ENCODE peak calls at places on chromosomes 16 and 17, in four cellular contexts. K, G, H and I are unnamed samples.
A peak's percentile ranks its signal among the peaks of the same experiment; 100 is the strongest.

GRCh38 chr16:12468552-12468951 is 335.1 kb downstream of the CPPED1 start:
- DNase-seq in G (peak; percentile 14), H (no peak), K (no peak), I (no peak)

GRCh38 chr17:6941989-6942388 is 53.9 kb upstream of the ALOX12 start:
- DNase-seq in G (no peak), K (no peak), H (no peak), I (no peak)

GRCh38 chr16:19497181-19497580 is 24.7 kb downstream of the GDE1 start:
- DNase-seq in K (no peak), G (no peak), H (no peak), I (no peak)

GRCh38 chr16:56788435-56788834 is 58.5 kb downstream of the NUP93 start:
- DNase-seq in G (no peak), H (no peak), K (no peak), I (no peak)

GRCh38 chr17:62987136-62987535 is 21.1 kb downstream of the TANC2 start:
- DNase-seq in H (no peak), K (no peak), G (peak; percentile 38), I (no peak)

GRCh38 chr16:89637379-89637778 is 20.1 kb downstream of the CHMP1A start:
- DNase-seq in H (no peak), K (no peak), G (peak; percentile 48), I (no peak)

GRCh38 chr17:58278661-58279015 is 2.1 kb downstream of the MPO start:
- DNase-seq in K (no peak), H (no peak), G (no peak), I (peak; percentile 21)

GRCh38 chr17:80083136-80083661 is 18.2 kb upstream of the GAA start:
- DNase-seq in H (no peak), G (no peak), K (no peak), I (no peak)

GRCh38 chr16:12569061-12569460 is 234.6 kb downstream of the CPPED1 start:
- DNase-seq in K (no peak), G (no peak), H (no peak), I (no peak)

GRCh38 chr17:16106161-16106891 is 106.7 kb downstream of the TTC19 start:
- DNase-seq in G (peak; percentile 10), H (peak; percentile 12), K (no peak), I (peak; percentile 77)

GRCh38 chr16:86740817-86741799 is 162.8 kb downstream of the FOXL1 start:
- DNase-seq in G (no peak), H (peak; percentile 29), K (no peak), I (peak; percentile 92)

GRCh38 chr17:62819511-62820221 is 11.6 kb upstream of the MARCHF10 start:
- DNase-seq in H (peak; percentile 78), G (no peak), K (no peak), I (peak; percentile 90)

GRCh38 chr16:4882633-4883285 is 35.5 kb downstream of the UBN1 start:
- DNase-seq in G (no peak), K (no peak), H (no peak), I (no peak)

GRCh38 chr16:30473231-30474061 is 904 bp downstream of the ITGAL start:
- DNase-seq in K (no peak), G (no peak), H (no peak), I (no peak)

GRCh38 chr17:68491381-68491849 is 20.8 kb upstream of the PRKAR1A start:
- DNase-seq in G (no peak), H (no peak), K (no peak), I (no peak)

GRCh38 chr17:59105852-59106462 is 723 bp downstream of the TRIM37 start:
- DNase-seq in K (no peak), H (peak; percentile 34), G (no peak), I (peak; percentile 53)

GRCh38 chr17:19374136-19374535 is 4.2 kb upstream of the MAPK7 start:
- DNase-seq in K (no peak), G (no peak), H (no peak), I (no peak)

GRCh38 chr16:31453255-31454204 is 5.8 kb upstream of the ARMC5 start:
- DNase-seq in H (peak; percentile 75), K (no peak), G (peak; percentile 63), I (no peak)

GRCh38 chr16:19595043-19595767 is 39.7 kb downstream of the VPS35L start:
- DNase-seq in G (no peak), K (no peak), H (no peak), I (peak; percentile 89)

GRCh38 chr17:4049546-4049945 is 85.3 kb upstream of the ATP2A3 start:
- DNase-seq in K (no peak), G (no peak), H (no peak), I (no peak)

GRCh38 chr16:17364319-17365210 is 106.2 kb downstream of the XYLT1 start:
- DNase-seq in G (no peak), H (no peak), K (no peak), I (no peak)

GRCh38 chr16:89721644-89722391 is 481 bp downstream of the ZNF276 start:
- DNase-seq in G (no peak), K (no peak), H (no peak), I (peak; percentile 70)

GRCh38 chr16:69532761-69533459 is 32.9 kb upstream of the NFAT5 start:
- DNase-seq in G (no peak), K (no peak), H (no peak), I (no peak)

GRCh38 chr16:528111-529011 is 849 bp downstream of the CAPN15 start:
- DNase-seq in G (peak; percentile 60), K (no peak), H (no peak), I (peak; percentile 54)

GRCh38 chr17:73343739-73344454 is 32.1 kb upstream of the CDC42EP4 start:
- DNase-seq in K (no peak), G (no peak), H (no peak), I (no peak)

GRCh38 chr16:28218109-28218508 is 6.3 kb upstream of the XPO6 start:
- DNase-seq in G (peak; percentile 31), K (no peak), H (peak; percentile 56), I (peak; percentile 52)

GRCh38 chr16:56787185-56787584 is 57.3 kb downstream of the NUP93 start:
- DNase-seq in G (no peak), H (no peak), K (no peak), I (no peak)

GRCh38 chr16:57723170-57723569 is 12.4 kb upstream of the KATNB1 start:
- DNase-seq in H (peak; percentile 42), G (peak; percentile 42), K (no peak), I (peak; percentile 16)

GRCh38 chr17:58264407-58265103 is 16.2 kb downstream of the MPO start:
- DNase-seq in K (no peak), H (no peak), G (no peak), I (no peak)

GRCh38 chr16:7303677-7304200 is 28.9 kb upstream of the RBFOX1 start:
- DNase-seq in K (no peak), G (no peak), H (no peak), I (no peak)

GRCh38 chr17:82884923-82885322 is 45.1 kb upstream of the ZNF750 start:
- DNase-seq in H (no peak), K (no peak), G (no peak), I (no peak)

GRCh38 chr16:50178397-50179018 is 25.4 kb downstream of the TENT4B start:
- DNase-seq in G (no peak), H (no peak), K (no peak), I (no peak)

GRCh38 chr16:9081843-9082242 is 9.6 kb upstream of the HAPSTR1 start:
- DNase-seq in G (no peak), K (no peak), H (no peak), I (no peak)

GRCh38 chr16:13453325-13453724 is 466.6 kb upstream of the ERCC4 start:
- DNase-seq in K (no peak), H (no peak), G (no peak), I (no peak)

GRCh38 chr16:22070361-22071351 is 21.7 kb upstream of the VWA3A start:
- DNase-seq in H (no peak), G (no peak), K (no peak), I (peak; percentile 57)

GRCh38 chr16:2705351-2705750 is 14.7 kb downstream of the PRSS27 start:
- DNase-seq in K (no peak), H (no peak), G (no peak), I (no peak)
- TF ChIP-seq POLR2AphosphoS5 in K (no peak), H (no peak), G (no peak), I (no peak)

GRCh38 chr16:88340755-88341150 is 42.0 kb upstream of the ZNF469 start:
- DNase-seq in K (no peak), G (no peak), H (no peak), I (no peak)
- TF ChIP-seq MYC in K (no peak), G (no peak), H (no peak), I (no peak)

GRCh38 chr17:76078859-76079576 is at the start of gene ZACN:
- DNase-seq in H (no peak), G (no peak), K (no peak), I (no peak)
- TF ChIP-seq POLR2AphosphoS5 in H (no peak), G (no peak), K (no peak), I (no peak)

GRCh38 chr17:55159251-55159650 is 105.5 kb upstream of the HLF start:
- DNase-seq in K (no peak), G (no peak), H (no peak), I (no peak)

GRCh38 chr17:55155867-55156560 is 108.7 kb upstream of the HLF start:
- DNase-seq in G (no peak), H (no peak), K (no peak), I (no peak)

GRCh38 chr17:55158439-55158838 is 106.3 kb upstream of the HLF start:
- DNase-seq in G (no peak), K (no peak), H (no peak), I (peak; percentile 23)

GRCh38 chr17:55154101-55154500 is 110.7 kb upstream of the HLF start:
- DNase-seq in G (no peak), H (no peak), K (no peak), I (no peak)

DNA sequence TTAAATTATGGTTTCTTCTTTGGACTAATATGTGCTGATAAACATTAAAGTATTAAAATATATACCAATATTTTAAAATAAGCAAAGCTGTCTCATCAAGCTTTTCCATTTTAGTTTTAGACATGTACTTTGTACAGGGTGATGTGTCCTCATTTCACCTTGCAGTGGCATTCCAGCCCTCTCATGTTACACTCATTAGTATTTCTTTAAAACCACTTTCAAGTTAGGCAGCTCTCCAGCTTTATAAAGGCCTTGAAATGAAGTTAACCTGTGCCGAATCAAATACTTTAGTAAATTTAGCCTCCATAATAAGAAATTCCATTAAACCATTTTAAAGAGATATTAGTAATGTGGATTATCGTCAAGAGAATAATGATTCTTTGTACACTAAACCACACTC is 107.6 kb upstream of the HLF start:
- DNase-seq in K (no peak), H (peak; percentile 48), G (no peak), I (no peak)
- TF ChIP-seq MYC in K (no peak), H (no peak), G (no peak), I (no peak)